ENCODE peak calls at places on chromosomes 5 and 9, in six cellular contexts. M is ovary, F is endothelial cell of umbilical vein, X is brain microvascular endothelial cell, Q is PC-9, Y is AG09309. O is an unnamed sample.

GRCh38 chr5:99019812-99020697 is 91.2 kb upstream of the CHD1 start:
- DNase-seq in X (peak), F (peak), M (no peak), Q (peak), Y (peak), O (no peak)

GRCh38 chr9:75467141-75467540 is 378.8 kb downstream of the OSTF1 start:
- DNase-seq in F (no peak), X (no peak), M (no peak), Y (no peak), Q (no peak), O (no peak)

GRCh38 chr5:111574316-111574715 is 62.0 kb upstream of the STARD4 start:
- DNase-seq in Q (no peak), F (no peak), Y (no peak), M (no peak), X (peak), O (no peak)

GRCh38 chr9:70868661-70869652 is 252.5 kb downstream of the TRPM3 start:
- DNase-seq in Q (no peak), F (peak), M (peak), Y (no peak), X (peak), O (no peak)

GRCh38 chr9:85483214-85483613 is 258.5 kb downstream of the AGTPBP1 start:
- DNase-seq in Y (no peak), X (no peak), F (no peak), M (no peak), Q (no peak), O (no peak)

GRCh38 chr5:172777381-172778222 is 6.6 kb upstream of the DUSP1 start:
- DNase-seq in M (peak), Y (no peak), X (peak), Q (peak), F (peak), O (peak)

GRCh38 chr9:35313460-35313859 is 151.7 kb downstream of the UNC13B start:
- DNase-seq in X (no peak), Q (no peak), F (no peak), Y (no peak), M (no peak), O (no peak)

GRCh38 chr9:130779153-130779855 is 55.8 kb upstream of the ABL1 start:
- DNase-seq in X (peak), Y (peak), M (no peak), Q (no peak), F (no peak), O (no peak)

GRCh38 chr5:67211926-67212325 is 15.3 kb upstream of the CD180 start:
- DNase-seq in M (no peak), X (peak), Y (peak), Q (peak), F (no peak), O (no peak)

GRCh38 chr5:132501961-132502931 is 11.7 kb upstream of the IRF1 start:
- DNase-seq in Y (no peak), Q (no peak), X (peak), F (no peak), M (no peak), O (no peak)

GRCh38 chr5:20335978-20336377 is 348.0 kb upstream of the CDH18 start:
- DNase-seq in Q (no peak), F (no peak), M (no peak), Y (no peak), X (no peak), O (no peak)

GRCh38 chr9:101508203-101508602 is 25.4 kb upstream of the RNF20 start:
- DNase-seq in Y (peak), Q (no peak), F (no peak), M (no peak), X (no peak), O (no peak)

GRCh38 chr9:76227165-76227564 is 167.1 kb downstream of the RFK start:
- DNase-seq in F (no peak), Y (no peak), M (no peak), X (no peak), Q (no peak), O (peak)

GRCh38 chr5:125786021-125786420 is 637.2 kb upstream of the GRAMD2B start:
- DNase-seq in X (no peak), M (no peak), Q (no peak), F (no peak), Y (no peak), O (no peak)

GRCh38 chr9:98083059-98083458 is 26.5 kb downstream of the NANS start:
- DNase-seq in M (no peak), Q (no peak), Y (no peak), F (peak), X (no peak), O (no peak)

GRCh38 chr9:120982851-120983250 is 56.3 kb upstream of the TRAF1 start:
- DNase-seq in M (no peak), Q (no peak), F (no peak), Y (no peak), X (no peak), O (no peak)

GRCh38 chr5:77778881-77779438 is 2.8 kb upstream of the TBCA start:
- DNase-seq in M (no peak), Q (no peak), X (no peak), Y (no peak), F (no peak), O (no peak)

GRCh38 chr9:127283917-127284316 is 19.3 kb downstream of the GARNL3 start:
- DNase-seq in M (no peak), Y (peak), X (peak), F (peak), Q (no peak), O (no peak)

GRCh38 chr5:53681079-53681478 is 120.6 kb downstream of the NDUFS4 start:
- DNase-seq in F (no peak), Q (no peak), M (no peak), Y (no peak), X (no peak), O (no peak)

GRCh38 chr9:134968011-134968822 is 50.5 kb upstream of the FCN1 start:
- DNase-seq in F (no peak), M (no peak), Y (no peak), Q (no peak), X (peak), O (no peak)

GRCh38 chr9:35618854-35619799 is 914 bp upstream of the CD72 start:
- DNase-seq in Q (no peak), M (no peak), Y (no peak), X (no peak), F (no peak), O (no peak)

GRCh38 chr9:123127512-123128075 is 94.1 kb downstream of the GPR21 start:
- DNase-seq in M (no peak), Y (no peak), X (no peak), F (no peak), Q (no peak), O (no peak)

GRCh38 chr5:10307206-10308148 is at the start of gene CMBL:
- DNase-seq in F (peak), X (peak), M (peak), Q (peak), Y (no peak), O (peak)

GRCh38 chr5:94248175-94248875 is 370.1 kb downstream of the KIAA0825 start:
- DNase-seq in F (no peak), X (no peak), M (no peak), Y (no peak), Q (no peak), O (no peak)

GRCh38 chr5:133110709-133111108 is 58.9 kb downstream of the HSPA4 start:
- DNase-seq in F (no peak), Y (no peak), X (no peak), M (no peak), Q (no peak), O (no peak)

GRCh38 chr5:6578676-6579343 is 54.0 kb downstream of the NSUN2 start:
- DNase-seq in M (no peak), X (no peak), F (no peak), Y (no peak), Q (no peak), O (no peak)

GRCh38 chr5:68744196-68744595 is 349.6 kb upstream of the SLC30A5 start:
- DNase-seq in Q (no peak), F (no peak), X (no peak), Y (no peak), M (no peak), O (no peak)

GRCh38 chr5:68747077-68747420 is 346.8 kb upstream of the SLC30A5 start:
- DNase-seq in F (no peak), M (no peak), X (no peak), Q (no peak), Y (no peak), O (no peak)

GRCh38 chr5:68746220-68747076 is 347.4 kb upstream of the SLC30A5 start:
- DNase-seq in Y (no peak), F (no peak), Q (no peak), M (no peak), X (no peak), O (no peak)

GRCh38 chr5:68749076-68749475 is 344.7 kb upstream of the SLC30A5 start:
- DNase-seq in Y (no peak), Q (no peak), M (no peak), X (no peak), F (no peak), O (no peak)

DNA sequence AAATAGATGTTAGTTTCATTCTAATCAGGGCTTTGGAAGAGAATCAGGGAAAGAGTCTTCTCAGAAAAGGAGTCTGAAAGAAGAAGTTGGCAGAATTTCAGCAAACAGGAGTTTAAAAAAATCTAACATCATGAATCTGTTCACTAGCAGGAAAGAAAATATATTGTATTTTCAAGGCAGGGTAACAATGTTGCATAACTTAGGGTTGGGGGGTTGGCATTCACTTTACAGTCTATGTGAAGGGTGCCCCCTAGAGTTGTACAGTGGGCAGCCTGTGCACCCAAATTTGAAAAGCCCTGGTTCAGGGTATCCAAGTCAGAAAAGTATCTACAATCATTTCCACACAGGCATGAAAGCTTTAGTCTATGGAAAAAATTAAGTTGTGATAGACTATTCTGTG is 348.4 kb upstream of the SLC30A5 start:
- DNase-seq in X (no peak), M (no peak), Q (no peak), F (no peak), Y (no peak), O (no peak)
- H3K4me3 ChIP-seq in X (no peak), M (no peak), Q (no peak), F (no peak), Y (no peak), O (no peak)

GRCh38 chr9:132236662-132237311 is 74.9 kb downstream of the NTNG2 start:
- DNase-seq in F (no peak), X (no peak), Q (no peak), Y (no peak), M (no peak), O (no peak)
- TF ChIP-seq CTCF in F (no peak), X (no peak), Q (peak), Y (no peak), M (no peak), O (no peak)

GRCh38 chr9:20495133-20495532 is 127.2 kb downstream of the MLLT3 start:
- DNase-seq in Y (no peak), Q (no peak), M (no peak), F (no peak), X (peak), O (no peak)
- H3K4me3 ChIP-seq in Y (no peak), Q (no peak), M (no peak), F (no peak), X (no peak), O (no peak)

DNA sequence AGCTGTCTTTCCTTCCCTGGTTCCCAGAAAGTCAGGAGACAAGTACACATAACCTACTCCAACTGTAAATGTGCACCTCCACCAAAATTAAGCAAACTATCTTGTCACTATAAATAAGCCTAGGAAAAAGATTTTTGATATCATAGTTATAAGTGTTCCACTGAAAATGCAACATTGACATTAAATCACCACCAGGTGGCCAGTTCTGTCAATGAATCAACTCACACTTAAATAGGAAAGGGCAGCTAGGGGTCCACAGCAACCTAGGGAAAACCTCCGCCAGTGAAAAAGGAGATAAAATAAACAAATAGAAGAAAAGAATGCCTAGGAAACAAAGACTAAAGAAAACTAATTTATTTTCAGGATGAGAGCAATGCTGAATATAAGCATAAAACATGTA is 243.0 kb upstream of the PTPRD start:
- DNase-seq in Y (no peak), X (peak), F (peak), M (no peak), Q (no peak), O (no peak)
- TF ChIP-seq CTCF in Y (no peak), X (peak), F (peak), M (no peak), Q (peak), O (peak)

DNA sequence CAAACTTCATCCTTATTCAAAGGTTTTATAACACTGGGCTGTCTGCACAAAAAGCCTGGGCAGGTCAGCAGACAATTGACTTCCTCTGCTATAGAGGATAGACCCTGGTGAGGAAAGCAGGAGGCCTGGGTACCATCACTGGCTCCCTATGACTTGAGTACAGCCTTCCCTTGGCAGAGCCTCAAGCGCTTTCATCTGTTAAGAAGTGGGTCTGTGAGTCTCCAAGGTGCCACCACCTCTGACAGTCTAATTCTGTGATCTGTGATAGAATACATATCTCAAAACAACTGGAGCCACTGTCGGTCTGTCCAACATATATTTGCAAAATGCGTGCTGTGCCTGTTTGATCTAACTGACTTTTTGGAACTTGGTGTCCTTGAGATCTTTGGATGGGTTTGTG is 52.2 kb downstream of the C9orf152 start:
- DNase-seq in M (no peak), X (no peak), Q (no peak), Y (no peak), F (no peak), O (no peak)
- H3K4me3 ChIP-seq in M (no peak), X (no peak), Q (no peak), Y (no peak), F (no peak), O (no peak)

DNA sequence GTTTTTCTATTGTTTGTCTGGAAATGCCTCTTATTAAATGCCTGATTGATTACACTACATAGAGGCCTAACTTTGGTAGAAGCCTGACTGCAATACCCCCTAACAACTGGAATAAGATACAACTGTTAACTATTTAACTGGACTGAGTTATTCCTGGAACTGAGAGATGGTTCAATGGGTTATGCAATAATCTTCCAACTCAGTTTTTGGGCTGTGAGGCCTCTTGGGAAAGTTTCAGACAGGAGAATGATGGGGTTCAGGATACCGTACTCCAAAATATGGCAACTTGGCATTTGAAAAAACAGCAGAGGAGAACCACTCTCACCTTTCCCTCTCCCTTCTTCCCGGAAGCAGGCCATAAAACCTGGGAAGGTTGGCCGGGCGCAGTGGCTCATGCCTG is 19.2 kb upstream of the PCDH1 start:
- DNase-seq in X (no peak), Q (no peak), Y (no peak), M (no peak), F (no peak), O (no peak)
- TF ChIP-seq CTCF in X (no peak), Q (no peak), Y (no peak), M (no peak), F (no peak), O (no peak)

GRCh38 chr9:136729144-136729543 is 13.6 kb downstream of the LCN10 start:
- DNase-seq in F (no peak), M (no peak), X (no peak), Q (no peak), Y (no peak), O (no peak)
- H3K4me3 ChIP-seq in F (peak), M (peak), X (peak), Q (peak), Y (peak), O (peak)

DNA sequence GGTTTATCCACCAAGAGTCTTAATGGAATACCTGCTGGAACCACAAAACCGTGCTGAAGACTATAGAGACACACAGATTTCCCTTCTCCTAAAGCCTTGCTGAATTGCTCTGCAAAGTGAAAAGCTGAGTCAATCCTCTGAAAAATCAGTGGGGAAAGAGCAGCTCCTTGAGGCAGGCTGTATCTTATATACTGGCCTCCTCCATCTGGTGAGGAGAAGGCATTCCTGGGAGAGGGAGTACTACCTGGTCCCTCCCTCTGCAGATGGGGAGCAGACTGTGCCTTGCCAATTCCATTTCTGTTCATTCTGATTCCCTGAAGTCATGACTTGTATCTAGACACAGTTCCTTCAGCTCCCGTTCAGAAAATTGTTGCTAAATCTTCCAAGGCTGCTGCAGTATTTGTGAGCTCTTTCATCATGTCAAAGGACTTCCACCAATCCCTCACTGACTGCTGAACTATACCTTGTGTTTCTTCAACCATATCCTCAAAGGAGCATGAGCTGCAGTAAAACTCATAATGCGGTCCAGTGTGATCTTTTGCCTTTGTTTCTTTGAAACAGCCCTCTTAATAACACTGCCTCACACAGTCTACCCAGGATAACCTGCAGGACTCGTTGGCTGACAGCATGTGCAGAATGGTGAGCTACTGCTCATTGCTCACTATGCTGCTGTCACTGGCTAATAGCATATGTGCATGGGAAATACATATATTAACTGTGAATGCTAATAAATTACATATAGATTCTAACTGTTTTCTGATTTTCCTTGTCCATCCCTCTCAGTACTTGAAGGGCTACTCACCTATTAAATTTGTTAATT is 84.5 kb downstream of the FOXD1 start:
- DNase-seq in X (no peak), Q (peak), Y (peak), M (no peak), F (no peak), O (no peak)
- TF ChIP-seq CTCF in X (peak), Q (no peak), Y (peak), M (no peak), F (no peak), O (no peak)

GRCh38 chr5:16936150-16937022 is at the start of gene MYO10:
- DNase-seq in X (peak), Q (peak), F (peak), M (peak), Y (peak), O (peak)
- H3K4me3 ChIP-seq in X (peak), Q (peak), F (peak), M (peak), Y (peak), O (peak)

DNA sequence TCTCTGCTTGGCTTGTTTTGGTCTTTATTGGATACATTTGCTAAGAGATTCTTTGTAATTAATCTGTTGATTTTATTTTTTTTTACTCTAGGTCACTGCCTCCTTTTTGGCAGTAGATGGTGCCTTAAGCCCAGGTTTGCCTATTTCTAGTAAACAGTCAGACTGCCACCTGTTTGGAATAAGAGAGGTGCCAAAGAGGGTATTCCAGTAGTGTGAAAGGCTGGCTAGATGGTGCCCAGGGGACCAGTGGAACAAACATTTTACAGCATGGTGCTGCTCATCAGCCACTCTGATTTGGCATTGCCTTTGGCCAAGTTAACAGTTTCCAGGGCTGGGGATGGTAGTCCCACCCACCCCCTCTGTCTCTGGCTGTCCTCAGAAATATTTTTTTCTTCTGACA is 36.7 kb upstream of the FBXL7 start:
- DNase-seq in Y (peak), X (peak), F (peak), Q (no peak), M (no peak), O (no peak)
- TF ChIP-seq CTCF in Y (peak), X (peak), F (peak), Q (no peak), M (no peak), O (peak)